ENCODE peak calls at places on chromosomes 12 and 14, in six cellular contexts. I is tibial nerve, R is prostate gland, O is GM06990, A is left ventricle myocardium inferior, C is adrenal gland. J is an unnamed sample. For H3K27me3, the result is how much of the 10 kb centered on the place peaks cover.

GRCh38 chr14:19930617-19931016 is at the start of gene OR4K1:
- DNase-seq in O (no peak), R (no peak), I (no peak), A (no peak), C (no peak), J (no peak)

GRCh38 chr12:40016960-40017359 is 88.9 kb downstream of the SLC2A13 start:
- DNase-seq in A (no peak), C (no peak), R (no peak), O (no peak), I (no peak), J (no peak)

GRCh38 chr14:53741379-53742225 is 215.0 kb downstream of the BMP4 start:
- DNase-seq in I (no peak), C (no peak), O (no peak), R (no peak), A (no peak), J (peak)

GRCh38 chr14:31829256-31829923 is 247.7 kb upstream of the ARHGAP5 start:
- DNase-seq in C (no peak), A (no peak), I (no peak), R (no peak), O (no peak), J (no peak)

GRCh38 chr12:102669056-102669455 is 188.7 kb upstream of the IGF1 start:
- DNase-seq in O (no peak), C (no peak), A (no peak), R (no peak), I (no peak), J (no peak)

GRCh38 chr12:107622005-107622404 is 63.6 kb upstream of the PWP1 start:
- DNase-seq in R (no peak), A (no peak), O (no peak), I (no peak), C (no peak), J (peak)

GRCh38 chr14:71523630-71524320 is 408.5 kb upstream of the RGS6 start:
- DNase-seq in C (no peak), I (no peak), A (no peak), R (no peak), O (peak), J (no peak)

GRCh38 chr12:4417471-4417870 is 28.1 kb downstream of the FGF6 start:
- DNase-seq in A (no peak), I (no peak), O (no peak), R (no peak), C (no peak), J (no peak)

GRCh38 chr14:103074699-103075341 is 9.2 kb upstream of the LBHD2 start:
- DNase-seq in R (no peak), I (peak), C (peak), A (peak), O (peak), J (peak)

GRCh38 chr12:114661245-114661644 is 22.7 kb downstream of the TBX3 start:
- DNase-seq in O (no peak), C (no peak), A (no peak), I (no peak), R (no peak), J (peak)
- H3K27me3 ChIP-seq in O (under half), C (under half), A (half or more), I (under half), R (under half), J (under half)

GRCh38 chr14:104664107-104664506 is 25.3 kb upstream of the INF2 start:
- DNase-seq in A (no peak), C (no peak), I (no peak), O (no peak), R (no peak), J (no peak)
- H3K27me3 ChIP-seq in A (under half), C (under half), I (under half), O (under half), R (under half), J (under half)

GRCh38 chr12:77214136-77214535 is 148.8 kb upstream of the E2F7 start:
- DNase-seq in R (no peak), C (no peak), I (no peak), A (no peak), O (no peak), J (no peak)

GRCh38 chr12:77213316-77213715 is 147.9 kb upstream of the E2F7 start:
- DNase-seq in O (no peak), A (no peak), C (peak), R (no peak), I (no peak), J (no peak)

GRCh38 chr12:77220586-77220985 is 155.2 kb upstream of the E2F7 start:
- DNase-seq in A (no peak), O (no peak), C (no peak), I (no peak), R (no peak), J (no peak)

DNA sequence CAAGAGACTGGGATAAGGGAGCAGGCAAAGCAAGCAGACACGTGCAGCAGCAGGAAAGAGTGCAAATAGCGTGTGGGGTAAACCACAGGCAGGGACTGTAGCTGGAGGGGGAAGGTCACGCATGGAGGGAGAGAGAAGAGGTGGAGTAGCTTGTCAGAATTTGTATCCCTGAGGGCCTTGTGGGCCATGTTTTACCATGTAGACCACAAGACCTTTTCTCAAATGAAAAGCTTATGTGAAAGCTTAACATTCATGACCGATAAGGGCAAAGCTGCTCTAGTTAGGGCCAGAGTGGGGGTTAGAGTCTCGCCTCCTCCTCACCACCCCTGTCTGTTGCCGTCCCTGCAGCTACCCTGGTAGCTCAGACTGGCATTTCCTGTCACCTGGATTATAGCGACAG is 152.9 kb upstream of the E2F7 start:
- DNase-seq in C (no peak), O (no peak), A (no peak), R (no peak), I (no peak), J (no peak)
- H3K27me3 ChIP-seq in C (under half), O (under half), A (under half), R (under half), I (under half), J (under half)

GRCh38 chr14:74364271-74364880 is 16.1 kb downstream of the VRTN start:
- DNase-seq in C (no peak), R (no peak), I (no peak), O (no peak), A (no peak), J (no peak)
- H3K27me3 ChIP-seq in C (under half), R (under half), I (under half), O (under half), A (under half), J (under half)

GRCh38 chr12:71283883-71284282 is 126.1 kb upstream of the TSPAN8 start:
- DNase-seq in R (no peak), C (no peak), I (no peak), A (no peak), O (no peak), J (no peak)

GRCh38 chr12:71277866-71278265 is 120.1 kb upstream of the TSPAN8 start:
- DNase-seq in A (no peak), I (no peak), C (no peak), R (no peak), O (no peak), J (no peak)

GRCh38 chr12:71282925-71283324 is 125.1 kb upstream of the TSPAN8 start:
- DNase-seq in C (no peak), I (no peak), R (no peak), A (no peak), O (no peak), J (no peak)

GRCh38 chr12:71281425-71281824 is 123.6 kb upstream of the TSPAN8 start:
- DNase-seq in C (no peak), O (no peak), I (no peak), R (no peak), A (no peak), J (no peak)

DNA sequence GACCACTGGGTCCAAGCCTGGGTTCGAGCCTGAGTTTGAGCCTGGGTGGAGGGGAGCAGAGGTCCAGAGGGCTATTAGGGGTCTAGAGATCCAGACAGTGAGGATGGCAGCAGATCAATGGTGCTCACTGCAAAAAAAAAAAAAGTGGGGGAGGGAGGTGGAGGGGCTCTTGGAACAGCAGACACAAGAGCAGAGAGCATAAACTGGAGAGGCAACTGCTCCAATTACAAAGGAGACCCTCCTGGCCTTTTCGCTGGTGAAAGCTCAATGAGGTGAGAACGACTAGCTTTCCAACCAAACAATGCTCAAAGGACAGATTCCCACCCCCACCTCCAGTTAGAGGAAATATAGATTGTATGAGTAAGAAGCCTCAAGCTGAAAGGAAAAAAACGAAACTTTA is 124.2 kb upstream of the TSPAN8 start:
- DNase-seq in R (no peak), C (no peak), O (no peak), I (no peak), A (no peak), J (no peak)
- H3K27me3 ChIP-seq in R (under half), C (under half), O (under half), I (under half), A (under half), J (under half)

GRCh38 chr12:12891646-12892355 is 439 bp downstream of the GPRC5A start:
- DNase-seq in C (no peak), O (no peak), A (no peak), I (no peak), R (no peak), J (no peak)
- H3K27me3 ChIP-seq in C (under half), O (under half), A (half or more), I (under half), R (under half), J (under half)

GRCh38 chr12:97500537-97500936 is 37.9 kb downstream of the RMST start:
- DNase-seq in A (no peak), I (no peak), R (no peak), C (no peak), O (no peak), J (no peak)
- H3K27me3 ChIP-seq in A (under half), I (under half), R (under half), C (under half), O (under half), J (under half)

DNA sequence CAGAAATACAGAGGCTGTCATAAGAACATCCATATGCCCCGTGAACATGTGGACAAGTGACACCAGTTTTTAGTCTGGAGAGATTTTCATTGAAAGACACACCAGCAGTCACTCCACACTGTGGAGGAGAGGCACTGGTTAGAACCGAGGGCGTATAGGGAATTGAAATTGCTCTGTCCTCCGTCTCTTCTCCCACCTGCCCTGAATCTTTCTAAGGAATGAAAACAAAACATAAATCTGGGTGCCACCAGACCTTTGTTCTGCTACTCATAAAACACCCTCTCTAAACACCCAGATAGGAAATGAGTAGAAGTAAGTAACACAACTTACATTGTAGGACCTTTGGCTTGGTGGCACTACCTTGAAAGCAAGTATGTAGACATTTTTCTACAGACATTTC is 37.1 kb upstream of the STON2 start:
- DNase-seq in R (no peak), C (no peak), I (no peak), O (no peak), A (no peak), J (no peak)
- H3K27me3 ChIP-seq in R (under half), C (under half), I (under half), O (under half), A (half or more), J (under half)

GRCh38 chr12:54683388-54683787 is 35.2 kb upstream of the DCD start:
- DNase-seq in A (no peak), O (no peak), I (no peak), C (no peak), R (no peak), J (no peak)
- H3K27me3 ChIP-seq in A (half or more), O (under half), I (under half), C (under half), R (under half), J (under half)